ENCODE peak calls at places on chromosomes 16 and 17, in six cellular contexts. One of them, this sample, is unnamed.
A peak's percentile ranks its signal among the peaks of the same experiment; 100 is the strongest.

GRCh38 chr16:85431431-85432124 is 181.5 kb upstream of the GSE1 start:
- DNase-seq in heart left ventricle: peak; percentile 9
- DNase-seq in ovary: peak; percentile 21
- DNase-seq in fibroblast of lung: no peak
- DNase-seq in adrenal gland: no peak
- DNase-seq in uterus: no peak
- DNase-seq in this sample: no peak

GRCh38 chr17:60372790-60373483 is 19.0 kb downstream of the USP32 start:
- DNase-seq in ovary: no peak
- DNase-seq in uterus: no peak
- DNase-seq in heart left ventricle: no peak
- DNase-seq in fibroblast of lung: peak; percentile 65
- DNase-seq in adrenal gland: no peak
- DNase-seq in this sample: no peak

GRCh38 chr17:31310260-31310659 is 3.6 kb downstream of the EVI2B start:
- DNase-seq in adrenal gland: no peak
- DNase-seq in uterus: no peak
- DNase-seq in ovary: no peak
- DNase-seq in fibroblast of lung: no peak
- DNase-seq in heart left ventricle: no peak
- DNase-seq in this sample: no peak

GRCh38 chr17:46061435-46061834 is 62.4 kb downstream of the STH start:
- DNase-seq in fibroblast of lung: peak; percentile 31
- DNase-seq in ovary: no peak
- DNase-seq in adrenal gland: no peak
- DNase-seq in uterus: no peak
- DNase-seq in heart left ventricle: no peak
- DNase-seq in this sample: no peak

GRCh38 chr16:85395207-85395912 is 217.8 kb upstream of the GSE1 start:
- DNase-seq in fibroblast of lung: peak; percentile 98
- DNase-seq in adrenal gland: peak; percentile 93
- DNase-seq in uterus: peak; percentile 90
- DNase-seq in heart left ventricle: peak; percentile 88
- DNase-seq in ovary: peak; percentile 84
- DNase-seq in this sample: peak; percentile 71

GRCh38 chr17:79842136-79842655 is 3.0 kb upstream of the CBX4 start:
- DNase-seq in fibroblast of lung: no peak
- DNase-seq in uterus: no peak
- DNase-seq in ovary: peak; percentile 55
- DNase-seq in heart left ventricle: no peak
- DNase-seq in adrenal gland: no peak
- DNase-seq in this sample: no peak

GRCh38 chr17:57674894-57675293 is 70.2 kb downstream of the CCDC182 start:
- DNase-seq in uterus: no peak
- DNase-seq in heart left ventricle: no peak
- DNase-seq in fibroblast of lung: no peak
- DNase-seq in ovary: no peak
- DNase-seq in adrenal gland: no peak
- DNase-seq in this sample: no peak

GRCh38 chr17:74923538-74924249 is 379 bp upstream of the OTOP2 start:
- DNase-seq in ovary: peak; percentile 73
- DNase-seq in uterus: peak; percentile 62
- DNase-seq in adrenal gland: peak; percentile 72
- DNase-seq in fibroblast of lung: peak; percentile 28
- DNase-seq in heart left ventricle: peak; percentile 65
- DNase-seq in this sample: peak; percentile 66

GRCh38 chr16:87203060-87203656 is 114.0 kb downstream of the C16orf95 start:
- DNase-seq in fibroblast of lung: peak; percentile 84
- DNase-seq in ovary: no peak
- DNase-seq in heart left ventricle: peak; percentile 38
- DNase-seq in adrenal gland: peak; percentile 53
- DNase-seq in uterus: peak; percentile 25
- DNase-seq in this sample: no peak

GRCh38 chr17:79742951-79743476 is 12.3 kb downstream of the ENPP7 start:
- DNase-seq in uterus: no peak
- DNase-seq in adrenal gland: no peak
- DNase-seq in heart left ventricle: no peak
- DNase-seq in ovary: no peak
- DNase-seq in fibroblast of lung: no peak
- DNase-seq in this sample: no peak

GRCh38 chr17:9071921-9072503 is 50.7 kb downstream of the NTN1 start:
- DNase-seq in ovary: no peak
- DNase-seq in heart left ventricle: no peak
- DNase-seq in adrenal gland: no peak
- DNase-seq in fibroblast of lung: no peak
- DNase-seq in uterus: no peak
- DNase-seq in this sample: no peak

GRCh38 chr17:83179811-83180210 is 100.4 kb downstream of the METRNL start:
- DNase-seq in uterus: no peak
- DNase-seq in ovary: no peak
- DNase-seq in adrenal gland: no peak
- DNase-seq in fibroblast of lung: no peak
- DNase-seq in heart left ventricle: no peak
- DNase-seq in this sample: peak; percentile 3

GRCh38 chr17:69762766-69763165 is 312.3 kb upstream of the KCNJ16 start:
- DNase-seq in adrenal gland: no peak
- DNase-seq in ovary: no peak
- DNase-seq in heart left ventricle: no peak
- DNase-seq in uterus: no peak
- DNase-seq in fibroblast of lung: no peak
- DNase-seq in this sample: no peak

GRCh38 chr16:70476272-70477020 is 22.1 kb downstream of the FCSK start:
- DNase-seq in heart left ventricle: no peak
- DNase-seq in adrenal gland: no peak
- DNase-seq in fibroblast of lung: peak; percentile 81
- DNase-seq in ovary: no peak
- DNase-seq in uterus: no peak
- DNase-seq in this sample: no peak

GRCh38 chr17:7478276-7479138 is 924 bp downstream of the ZBTB4 start:
- DNase-seq in fibroblast of lung: peak; percentile 49
- DNase-seq in heart left ventricle: peak; percentile 51
- DNase-seq in uterus: peak; percentile 64
- DNase-seq in ovary: peak; percentile 55
- DNase-seq in adrenal gland: peak; percentile 77
- DNase-seq in this sample: no peak

GRCh38 chr16:180921-181667 is 835 bp downstream of the HBQ1 start:
- DNase-seq in uterus: peak; percentile 67
- DNase-seq in ovary: peak; percentile 84
- DNase-seq in fibroblast of lung: peak; percentile 57
- DNase-seq in heart left ventricle: peak; percentile 67
- DNase-seq in adrenal gland: peak; percentile 68
- DNase-seq in this sample: no peak

GRCh38 chr16:4123617-4124300 is 7.5 kb upstream of the ADCY9 start:
- DNase-seq in fibroblast of lung: peak; percentile 51
- DNase-seq in ovary: no peak
- DNase-seq in uterus: no peak
- DNase-seq in heart left ventricle: no peak
- DNase-seq in adrenal gland: no peak
- DNase-seq in this sample: no peak

GRCh38 chr17:1455291-1455747 is 713 bp downstream of the CRK start:
- DNase-seq in uterus: peak; percentile 57
- DNase-seq in adrenal gland: peak; percentile 78
- DNase-seq in heart left ventricle: peak; percentile 83
- DNase-seq in ovary: peak; percentile 70
- DNase-seq in fibroblast of lung: peak; percentile 70
- DNase-seq in this sample: peak; percentile 71

GRCh38 chr17:28579526-28579925 is 2.8 kb upstream of the ALDOC start:
- DNase-seq in heart left ventricle: no peak
- DNase-seq in adrenal gland: no peak
- DNase-seq in ovary: no peak
- DNase-seq in fibroblast of lung: no peak
- DNase-seq in uterus: no peak
- DNase-seq in this sample: no peak

GRCh38 chr17:17832040-17832363 is 4.8 kb downstream of the SREBF1 start:
- DNase-seq in ovary: no peak
- DNase-seq in fibroblast of lung: no peak
- DNase-seq in heart left ventricle: no peak
- DNase-seq in adrenal gland: no peak
- DNase-seq in uterus: no peak
- DNase-seq in this sample: no peak

GRCh38 chr17:17831208-17832039 is 5.4 kb downstream of the SREBF1 start:
- DNase-seq in ovary: no peak
- DNase-seq in fibroblast of lung: no peak
- DNase-seq in adrenal gland: peak; percentile 77
- DNase-seq in uterus: peak; percentile 54
- DNase-seq in heart left ventricle: peak; percentile 71
- DNase-seq in this sample: no peak

GRCh38 chr17:17834974-17835373 is 1.8 kb downstream of the SREBF1 start:
- DNase-seq in fibroblast of lung: no peak
- DNase-seq in uterus: no peak
- DNase-seq in ovary: no peak
- DNase-seq in adrenal gland: no peak
- DNase-seq in heart left ventricle: no peak
- DNase-seq in this sample: no peak

GRCh38 chr17:17835415-17836249 is 1.2 kb downstream of the SREBF1 start:
- DNase-seq in uterus: no peak
- DNase-seq in heart left ventricle: no peak
- DNase-seq in ovary: peak; percentile 34
- DNase-seq in adrenal gland: no peak
- DNase-seq in fibroblast of lung: no peak
- DNase-seq in this sample: no peak

DNA sequence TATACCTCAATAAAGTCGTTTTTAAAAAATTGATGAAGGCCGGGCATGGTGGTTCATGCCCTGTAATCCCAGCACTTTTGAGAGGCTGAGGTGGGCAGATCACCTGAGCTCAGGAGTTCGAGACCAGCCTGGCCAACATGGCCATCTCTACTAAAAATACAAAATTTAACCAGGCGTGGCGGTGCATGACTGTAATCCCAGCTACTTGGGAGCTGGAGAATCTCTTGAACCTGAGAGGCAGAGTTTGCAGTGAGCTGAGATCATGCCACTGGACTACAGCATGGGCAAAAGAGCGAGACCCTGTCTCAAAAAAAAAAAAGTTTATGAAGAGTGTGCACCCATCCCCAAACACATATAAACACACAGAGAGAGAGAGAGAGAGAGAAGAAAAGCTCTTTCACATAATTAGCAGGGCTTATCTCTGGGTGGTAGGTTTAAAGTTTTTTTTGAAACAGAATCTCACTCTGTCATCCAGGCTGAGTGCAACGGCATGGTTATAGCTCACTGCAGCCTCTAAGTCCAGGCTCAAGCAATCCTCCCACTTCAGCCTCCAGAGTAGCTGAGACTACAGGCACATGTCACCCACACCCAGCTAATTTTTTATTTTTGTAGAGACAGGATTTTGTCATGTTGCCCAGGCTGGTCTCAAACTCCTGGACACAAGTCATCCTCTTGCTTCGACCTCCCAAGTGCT is 3.0 kb downstream of the SREBF1 start:
- DNase-seq in ovary: no peak
- DNase-seq in heart left ventricle: no peak
- DNase-seq in uterus: no peak
- DNase-seq in fibroblast of lung: no peak
- DNase-seq in adrenal gland: no peak
- DNase-seq in this sample: no peak
- H3K27ac ChIP-seq in ovary: peak overlapping the region; percentile 99
- H3K27ac ChIP-seq in heart left ventricle: no peak overlapping the region
- H3K27ac ChIP-seq in uterus: no peak overlapping the region
- H3K27ac ChIP-seq in fibroblast of lung: no peak overlapping the region
- H3K27ac ChIP-seq in adrenal gland: peak overlapping the region; percentile 99
- H3K27ac ChIP-seq in this sample: peak overlapping the region; percentile 100

GRCh38 chr16:72989203-72989991 is 58.5 kb downstream of the ZFHX3 start:
- DNase-seq in uterus: no peak
- DNase-seq in ovary: no peak
- DNase-seq in fibroblast of lung: peak; percentile 93
- DNase-seq in heart left ventricle: no peak
- DNase-seq in adrenal gland: peak; percentile 43
- DNase-seq in this sample: no peak
- H3K4me1 ChIP-seq in uterus: peaks cover 27% of the 10 kb centered on the region
- H3K4me1 ChIP-seq in ovary: peaks cover 9% of the 10 kb centered on the region
- H3K4me1 ChIP-seq in fibroblast of lung: peaks cover 23% of the 10 kb centered on the region
- H3K4me1 ChIP-seq in heart left ventricle: peaks cover 79% of the 10 kb centered on the region
- H3K4me1 ChIP-seq in adrenal gland: peaks cover 23% of the 10 kb centered on the region
- H3K4me1 ChIP-seq in this sample: no peaks in the 10 kb centered on the region

GRCh38 chr17:58693751-58694150 is 1.3 kb downstream of the RAD51C start:
- DNase-seq in heart left ventricle: no peak
- DNase-seq in adrenal gland: no peak
- DNase-seq in fibroblast of lung: no peak
- DNase-seq in uterus: no peak
- DNase-seq in ovary: no peak
- DNase-seq in this sample: no peak
- TF ChIP-seq CTCF in heart left ventricle: no peak
- TF ChIP-seq CTCF in adrenal gland: no peak
- TF ChIP-seq CTCF in fibroblast of lung: no peak
- TF ChIP-seq CTCF in uterus: no peak
- TF ChIP-seq CTCF in ovary: no peak
- TF ChIP-seq CTCF in this sample: no peak

DNA sequence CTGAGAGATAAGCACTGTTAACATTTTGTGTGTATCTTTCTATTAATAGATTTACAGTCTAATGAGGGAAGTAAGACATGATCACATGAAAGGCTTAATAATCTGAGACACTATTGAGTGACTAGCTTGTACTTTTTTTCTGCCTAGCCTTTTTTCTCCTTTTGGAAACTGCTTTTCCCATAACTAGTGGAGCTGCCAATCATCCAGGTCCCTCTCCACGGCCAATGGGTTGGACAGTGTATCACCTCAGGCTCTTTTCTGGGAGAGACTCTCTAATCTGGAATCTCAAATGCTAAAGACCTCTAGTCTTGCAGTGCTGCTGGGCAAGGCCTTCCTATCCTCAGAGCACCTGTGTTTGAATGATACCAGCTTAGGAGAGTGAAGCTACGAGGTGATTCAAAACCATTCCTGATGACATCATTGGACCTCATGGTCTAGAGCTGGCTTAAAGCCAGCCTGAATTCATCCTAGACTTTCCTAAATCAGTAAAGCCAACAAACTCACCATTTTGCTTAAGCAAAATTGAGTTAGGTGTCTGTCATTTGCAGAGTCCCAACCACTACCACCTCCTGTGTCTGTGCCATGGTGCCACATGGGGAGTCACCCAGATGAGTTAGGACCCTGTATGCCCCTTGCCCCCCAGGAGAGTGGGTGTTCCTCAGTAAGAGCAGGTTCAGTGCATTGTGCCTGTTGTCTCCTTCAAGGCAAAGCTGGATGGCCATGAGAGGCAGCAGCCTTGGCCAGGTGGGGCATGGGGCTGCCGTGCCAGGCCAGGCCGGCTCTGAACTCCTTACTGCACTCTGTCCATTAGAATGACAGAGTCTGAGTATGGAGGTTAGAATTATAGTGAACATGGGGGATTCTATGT is 62.9 kb downstream of the SPECC1 start:
- DNase-seq in fibroblast of lung: no peak
- DNase-seq in ovary: no peak
- DNase-seq in heart left ventricle: no peak
- DNase-seq in adrenal gland: no peak
- DNase-seq in uterus: no peak
- DNase-seq in this sample: no peak
- H3K27ac ChIP-seq in fibroblast of lung: no peak overlapping the region
- H3K27ac ChIP-seq in ovary: no peak overlapping the region
- H3K27ac ChIP-seq in heart left ventricle: no peak overlapping the region
- H3K27ac ChIP-seq in adrenal gland: no peak overlapping the region
- H3K27ac ChIP-seq in uterus: no peak overlapping the region
- H3K27ac ChIP-seq in this sample: no peak overlapping the region